ENCODE peak calls at places on chromosomes 3 and 15, in nine cellular contexts. K, U, S, O, Q, I, J, M and A are unnamed samples.

GRCh38 chr3:46705751-46706572 is 4.8 kb downstream of the TMIE start:
- DNase-seq in K (peak), U (no peak), S (peak), O (peak), Q (no peak), I (no peak), J (no peak), M (no peak), A (no peak)

GRCh38 chr3:62670351-62670750 is 204.9 kb downstream of the CADPS start:
- DNase-seq in K (no peak), U (no peak), S (peak), O (peak), Q (no peak), I (no peak), J (no peak), M (no peak), A (no peak)

GRCh38 chr3:150761831-150762661 is 923 bp downstream of the SIAH2 start:
- DNase-seq in K (peak), U (no peak), S (peak), O (peak), Q (peak), I (peak), J (no peak), M (peak), A (peak)

GRCh38 chr15:29593086-29593485 is 229.2 kb downstream of the TJP1 start:
- DNase-seq in K (no peak), U (no peak), S (no peak), O (no peak), Q (no peak), I (no peak), J (no peak), M (no peak), A (no peak)

GRCh38 chr3:47011371-47011770 is 31.9 kb downstream of the NBEAL2 start:
- DNase-seq in K (no peak), U (no peak), S (no peak), O (no peak), Q (no peak), I (no peak), J (no peak), M (no peak), A (peak)

GRCh38 chr3:171177056-171177455 is 150.5 kb upstream of the SLC2A2 start:
- DNase-seq in K (no peak), U (no peak), S (no peak), O (no peak), Q (no peak), I (no peak), J (no peak), M (no peak), A (no peak)

GRCh38 chr3:146496726-146497125 is 27.4 kb upstream of the PLSCR2 start:
- DNase-seq in K (no peak), U (no peak), S (no peak), O (no peak), Q (no peak), I (no peak), J (no peak), M (no peak), A (no peak)

GRCh38 chr15:90037510-90037860 is 36.4 kb downstream of the ZNF710 start:
- DNase-seq in K (peak), U (no peak), S (no peak), O (peak), Q (no peak), I (no peak), J (no peak), M (no peak), A (no peak)

GRCh38 chr3:96478496-96478895 is 335.9 kb upstream of the EPHA6 start:
- DNase-seq in K (peak), U (peak), S (peak), O (peak), Q (no peak), I (no peak), J (no peak), M (no peak), A (no peak)

GRCh38 chr15:75927601-75928000 is 23.9 kb downstream of the FBXO22 start:
- DNase-seq in K (no peak), U (no peak), S (no peak), O (no peak), Q (no peak), I (no peak), J (no peak), M (no peak), A (no peak)

GRCh38 chr3:194023501-194024280 is 112.3 kb upstream of the HES1 start:
- DNase-seq in K (no peak), U (no peak), S (no peak), O (no peak), Q (no peak), I (no peak), J (no peak), M (no peak), A (no peak)

GRCh38 chr3:188507244-188507720 is 353.3 kb downstream of the LPP start:
- DNase-seq in K (peak), U (peak), S (peak), O (peak), Q (peak), I (no peak), J (no peak), M (no peak), A (no peak)

GRCh38 chr3:154247806-154248480 is 76.3 kb downstream of the DHX36 start:
- DNase-seq in K (no peak), U (no peak), S (no peak), O (no peak), Q (no peak), I (peak), J (no peak), M (no peak), A (no peak)

GRCh38 chr3:179451335-179452165 is at the start of gene GNB4:
- DNase-seq in K (peak), U (no peak), S (peak), O (peak), Q (peak), I (peak), J (no peak), M (peak), A (peak)

GRCh38 chr3:24259901-24260512 is 234.6 kb downstream of the THRB start:
- DNase-seq in K (no peak), U (peak), S (no peak), O (peak), Q (no peak), I (no peak), J (no peak), M (no peak), A (no peak)

GRCh38 chr15:73799466-73799865 is 46.3 kb upstream of the INSYN1 start:
- DNase-seq in K (peak), U (no peak), S (peak), O (peak), Q (peak), I (no peak), J (no peak), M (no peak), A (no peak)

GRCh38 chr15:57655809-57656208 is 50.7 kb upstream of the POLR2M start:
- DNase-seq in K (no peak), U (no peak), S (no peak), O (no peak), Q (no peak), I (no peak), J (no peak), M (no peak), A (no peak)

GRCh38 chr3:78907367-78907766 is 860.4 kb downstream of the ROBO1 start:
- DNase-seq in K (no peak), U (no peak), S (no peak), O (peak), Q (no peak), I (no peak), J (no peak), M (no peak), A (no peak)

GRCh38 chr3:112333002-112333385 is at the start of gene CD200:
- DNase-seq in K (no peak), U (no peak), S (peak), O (peak), Q (peak), I (no peak), J (no peak), M (peak), A (peak)

GRCh38 chr15:50544368-50544767 is 2.1 kb downstream of the USP50 start:
- DNase-seq in K (no peak), U (no peak), S (no peak), O (no peak), Q (no peak), I (no peak), J (no peak), M (no peak), A (no peak)

GRCh38 chr15:78944202-78944625 is 632 bp downstream of the CTSH start:
- DNase-seq in K (no peak), U (no peak), S (no peak), O (no peak), Q (no peak), I (peak), J (no peak), M (no peak), A (no peak)